ENCODE peak calls at places on chromosome 13, in nine cellular contexts. F is A549; B is keratinocyte; H is CD8-positive, alpha-beta memory T cell; W is tibial artery; S is SK-N-SH; U is AG04450; A is mammary epithelial cell; G is colonic mucosa. N is an unnamed sample. For H3K9me3, the result is how much of the 10 kb centered on the place peaks cover.

GRCh38 chr13:112885782-112886268 is 83.2 kb upstream of the MCF2L start:
- DNase-seq in F (peak), B (peak), H (no peak), W (peak), S (peak), U (peak), A (peak), G (peak), N (peak)

GRCh38 chr13:105817011-105817410 is 718.5 kb downstream of the EFNB2 start:
- DNase-seq in F (no peak), B (peak), H (no peak), W (no peak), S (no peak), U (no peak), A (peak), G (no peak), N (no peak)

GRCh38 chr13:39672378-39673132 is 17.1 kb downstream of the COG6 start:
- DNase-seq in F (no peak), B (no peak), H (no peak), W (no peak), S (no peak), U (no peak), A (no peak), G (no peak), N (no peak)

GRCh38 chr13:27018882-27019281 is 152.7 kb downstream of the USP12 start:
- DNase-seq in F (no peak), B (no peak), H (no peak), W (no peak), S (no peak), U (no peak), A (no peak), G (no peak), N (no peak)

GRCh38 chr13:46569471-46569870 is 16.5 kb downstream of the LRCH1 start:
- DNase-seq in F (no peak), B (no peak), H (no peak), W (no peak), S (peak), U (no peak), A (no peak), G (no peak), N (no peak)

GRCh38 chr13:34356686-34357434 is 538.9 kb downstream of the RFC3 start:
- DNase-seq in F (no peak), B (no peak), H (no peak), W (no peak), S (no peak), U (no peak), A (no peak), G (no peak), N (no peak)

GRCh38 chr13:30704596-30704995 is 30.7 kb upstream of the ALOX5AP start:
- DNase-seq in F (no peak), B (no peak), H (no peak), W (no peak), S (no peak), U (no peak), A (no peak), G (no peak), N (no peak)

GRCh38 chr13:113745059-113745458 is 14.0 kb upstream of the TMEM255B start:
- DNase-seq in F (no peak), B (no peak), H (no peak), W (no peak), S (no peak), U (no peak), A (no peak), G (no peak), N (no peak)

GRCh38 chr13:100645382-100645781 is 29.2 kb downstream of the TMTC4 start:
- DNase-seq in F (no peak), B (no peak), H (no peak), W (no peak), S (no peak), U (no peak), A (no peak), G (no peak), N (no peak)

DNA sequence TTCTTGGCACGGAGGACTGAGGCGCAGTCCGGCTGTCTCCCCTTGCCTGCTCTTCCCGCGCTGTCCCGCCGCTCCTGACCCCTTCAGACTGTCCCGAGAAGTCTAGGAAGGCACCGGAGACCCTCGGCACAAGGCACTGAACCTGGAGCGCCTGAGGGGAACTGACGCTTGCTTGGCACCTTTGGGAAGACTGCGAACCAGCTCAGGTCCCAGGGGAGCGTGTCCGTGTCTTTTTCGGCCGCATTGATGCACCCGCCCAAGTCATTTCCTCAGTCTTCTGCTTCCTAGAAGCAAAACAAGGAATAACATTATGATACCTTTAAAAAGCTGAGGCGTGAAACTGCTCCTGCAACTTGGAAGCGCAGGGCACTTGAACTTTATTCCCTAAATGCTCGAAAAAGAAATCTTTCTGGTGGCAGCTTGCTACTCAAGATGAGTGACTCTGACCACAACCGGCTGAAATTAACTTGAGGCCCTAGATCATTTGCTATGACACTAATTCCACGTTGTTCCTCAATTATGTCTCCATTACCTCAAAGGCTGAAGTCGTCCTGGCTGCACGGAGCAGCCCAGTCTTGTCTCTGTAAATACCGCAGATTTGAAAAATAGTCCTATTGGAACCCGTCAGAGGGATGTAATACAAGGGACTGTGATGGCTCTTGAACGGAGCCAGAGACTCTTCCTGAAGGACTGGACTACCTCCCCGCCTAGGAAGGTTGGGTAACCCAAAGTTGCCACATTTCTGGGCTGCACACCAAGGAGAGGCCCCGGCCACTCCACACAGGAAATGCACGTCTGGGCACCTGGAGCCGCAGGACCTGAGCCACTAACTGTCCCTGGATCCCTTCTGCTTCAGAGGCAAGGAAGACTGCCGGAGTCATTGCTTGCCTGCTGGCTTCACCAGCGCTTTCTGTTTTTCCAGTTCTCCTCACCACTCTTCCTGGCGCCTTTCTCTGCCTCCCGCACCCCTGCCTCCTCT is 947 bp upstream of the FLT1 start:
- DNase-seq in F (no peak), B (no peak), H (no peak), W (no peak), S (no peak), U (no peak), A (no peak), G (no peak), N (no peak)
- H3K4me3 ChIP-seq in F (peak), B (no peak), H (no peak), W (peak), S (no peak), U (peak), A (no peak), G (peak), N (no peak)

GRCh38 chr13:108369412-108369811 is 99.9 kb downstream of the TNFSF13B start:
- DNase-seq in F (no peak), B (no peak), H (no peak), W (no peak), S (no peak), U (no peak), A (no peak), G (no peak), N (no peak)
- H3K9me3 ChIP-seq in F (under half), B (under half), H (under half), W (under half), S (under half), U (under half), A (under half), G (under half), N (under half)

GRCh38 chr13:24541127-24541475 is 28.5 kb upstream of the PARP4 start:
- DNase-seq in F (no peak), B (no peak), H (no peak), W (no peak), S (no peak), U (no peak), A (no peak), G (no peak), N (no peak)

GRCh38 chr13:24539500-24540165 is 27.1 kb upstream of the PARP4 start:
- DNase-seq in F (no peak), B (no peak), H (no peak), W (no peak), S (no peak), U (no peak), A (no peak), G (no peak), N (no peak)

GRCh38 chr13:24540236-24541126 is 27.9 kb upstream of the PARP4 start:
- DNase-seq in F (peak), B (no peak), H (no peak), W (no peak), S (peak), U (no peak), A (no peak), G (peak), N (no peak)
- H3K4me3 ChIP-seq in F (no peak), B (no peak), H (no peak), W (no peak), S (no peak), U (no peak), A (no peak), G (no peak), N (no peak)

GRCh38 chr13:87999791-88000190 is 328.6 kb downstream of the SLITRK5 start:
- DNase-seq in F (no peak), B (no peak), H (no peak), W (no peak), S (no peak), U (no peak), A (no peak), G (no peak), N (no peak)
- H3K9me3 ChIP-seq in F (under half), B (under half), H (under half), W (under half), S (under half), U (under half), A (under half), G (under half), N (under half)

DNA sequence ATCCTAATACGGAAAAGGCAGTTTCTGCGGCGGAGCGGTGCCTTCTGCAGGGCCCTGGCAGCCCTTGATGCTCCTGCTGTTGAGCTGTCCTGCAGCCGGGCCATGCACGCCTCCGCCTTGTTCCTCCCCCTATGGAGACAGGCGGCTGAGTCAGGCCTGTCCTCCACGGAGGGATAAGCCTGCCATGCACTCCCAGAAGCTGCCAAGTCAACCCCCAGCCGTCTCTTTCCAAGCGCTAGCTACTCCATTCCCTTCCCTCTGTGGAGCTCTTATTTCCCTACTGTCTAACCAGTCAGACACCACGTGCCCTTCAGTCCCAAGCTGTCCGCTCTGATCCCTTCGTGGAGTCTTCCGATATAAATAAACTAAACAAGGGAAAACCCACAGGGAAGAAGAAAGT is 197.0 kb downstream of the COL4A1 start:
- DNase-seq in F (no peak), B (no peak), H (no peak), W (peak), S (no peak), U (peak), A (peak), G (peak), N (peak)
- H3K4me3 ChIP-seq in F (no peak), B (no peak), H (no peak), W (no peak), S (no peak), U (no peak), A (no peak), G (no peak), N (no peak)

DNA sequence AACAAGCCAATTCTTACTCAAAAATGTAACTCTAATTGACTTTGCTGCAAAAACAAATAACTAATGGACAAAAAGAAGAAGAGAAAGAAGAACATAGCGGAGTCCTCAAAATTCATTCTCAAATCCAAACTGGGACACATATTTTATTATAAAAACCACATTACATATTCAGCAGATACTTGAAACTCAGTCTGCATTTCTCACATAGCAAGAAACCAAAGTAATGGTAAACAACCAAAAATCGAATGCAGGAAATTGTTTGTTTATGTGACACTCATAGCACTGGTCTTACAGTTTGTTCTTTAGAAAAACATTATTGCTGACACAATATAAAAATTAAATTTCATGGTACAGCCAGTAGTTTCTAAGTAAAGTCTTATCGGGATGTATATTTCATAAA is 789.8 kb downstream of the SLITRK6 start:
- DNase-seq in F (no peak), B (no peak), H (no peak), W (no peak), S (no peak), U (no peak), A (no peak), G (no peak), N (no peak)
- H3K9me3 ChIP-seq in F (under half), B (under half), H (under half), W (under half), S (under half), U (under half), A (under half), G (under half), N (under half)